ENCODE peak calls at places on chromosome 20, in eight cellular contexts. E, J, L, U, I, R, K and V are unnamed samples.

GRCh38 chr20:37870294-37870693 is 32.6 kb upstream of the VSTM2L start:
- DNase-seq in R (no peak), E (no peak), L (no peak), U (no peak), I (no peak), J (no peak), K (no peak), V (no peak)

GRCh38 chr20:46940616-46941015 is 46.0 kb downstream of the EYA2 start:
- DNase-seq in L (no peak), U (no peak), J (no peak), I (no peak), K (no peak), E (no peak), R (no peak), V (no peak)

GRCh38 chr20:25744261-25744660 is 47.6 kb upstream of the ZNF337 start:
- DNase-seq in L (no peak), E (no peak), I (no peak), R (no peak), K (no peak), U (no peak), J (no peak), V (no peak)

GRCh38 chr20:31485450-31486339 is 10.6 kb downstream of the REM1 start:
- DNase-seq in E (peak; percentile 94), K (peak; percentile 34), R (no peak), U (peak; percentile 76), I (peak; percentile 90), L (no peak), J (peak; percentile 60), V (peak; percentile 42)

GRCh38 chr20:64160536-64161495 is 3.4 kb upstream of the MYT1 start:
- DNase-seq in R (no peak), K (no peak), J (no peak), E (peak; percentile 23), U (no peak), I (no peak), L (no peak), V (no peak)

GRCh38 chr20:54382419-54382818 is 93.0 kb upstream of the DOK5 start:
- DNase-seq in R (no peak), U (no peak), E (no peak), I (no peak), J (no peak), K (no peak), L (no peak), V (no peak)

GRCh38 chr20:57445298-57445697 is 54.1 kb downstream of the RBM38 start:
- DNase-seq in E (peak; percentile 76), I (peak; percentile 96), J (peak; percentile 54), U (peak; percentile 51), K (no peak), L (no peak), R (no peak), V (no peak)

GRCh38 chr20:37990571-37991151 is 42.6 kb downstream of the TTI1 start:
- DNase-seq in U (peak; percentile 71), J (peak; percentile 23), L (peak; percentile 32), R (peak; percentile 52), I (no peak), E (peak; percentile 87), K (peak; percentile 54), V (peak; percentile 54)

GRCh38 chr20:22303523-22303922 is 280.8 kb downstream of the FOXA2 start:
- DNase-seq in K (no peak), U (no peak), L (no peak), R (peak; percentile 64), I (no peak), J (no peak), E (no peak), V (no peak)

GRCh38 chr20:40323411-40323810 is 365.6 kb downstream of the MAFB start:
- DNase-seq in K (no peak), U (no peak), I (no peak), J (no peak), R (no peak), E (peak; percentile 27), L (no peak), V (no peak)

GRCh38 chr20:48283470-48284110 is 498.3 kb upstream of the SULF2 start:
- DNase-seq in E (peak; percentile 69), R (peak; percentile 45), K (peak; percentile 62), L (no peak), U (peak; percentile 42), J (peak; percentile 46), I (no peak), V (peak; percentile 47)

GRCh38 chr20:9878096-9878495 is 39.2 kb upstream of the PAK5 start:
- DNase-seq in K (no peak), E (no peak), I (no peak), U (no peak), R (no peak), L (no peak), J (no peak), V (no peak)

GRCh38 chr20:21520702-21521595 is 7.1 kb upstream of the NKX2-2 start:
- DNase-seq in I (no peak), E (no peak), U (no peak), R (no peak), L (no peak), J (no peak), K (no peak), V (no peak)

GRCh38 chr20:63699466-63700198 is 3.2 kb downstream of the TNFRSF6B start:
- DNase-seq in R (no peak), K (peak; percentile 12), J (no peak), U (no peak), L (no peak), I (peak; percentile 64), E (peak; percentile 60), V (peak; percentile 59)

GRCh38 chr20:52783769-52784168 is 188.4 kb upstream of the TSHZ2 start:
- DNase-seq in K (no peak), U (no peak), L (no peak), I (no peak), J (no peak), E (no peak), R (peak; percentile 24), V (no peak)

GRCh38 chr20:53547664-53548239 is 45.9 kb downstream of the ZNF217 start:
- DNase-seq in E (no peak), U (no peak), I (peak; percentile 50), J (peak; percentile 26), L (no peak), K (peak; percentile 36), R (peak; percentile 69), V (peak; percentile 43)

GRCh38 chr20:15336011-15336410 is 998.6 kb upstream of the FLRT3 start:
- DNase-seq in U (no peak), I (no peak), K (no peak), E (no peak), J (no peak), L (no peak), R (no peak), V (no peak)

GRCh38 chr20:52497731-52498130 is 306.2 kb upstream of the ZFP64 start:
- DNase-seq in R (no peak), J (no peak), K (no peak), U (no peak), L (no peak), I (no peak), E (no peak), V (no peak)

GRCh38 chr20:16215056-16215455 is 358.2 kb downstream of the KIF16B start:
- DNase-seq in J (no peak), R (no peak), U (no peak), I (no peak), L (no peak), E (no peak), K (no peak), V (no peak)

GRCh38 chr20:15030826-15031225 is 693.4 kb upstream of the FLRT3 start:
- DNase-seq in E (no peak), K (no peak), L (no peak), U (no peak), R (no peak), I (no peak), J (no peak), V (no peak)

GRCh38 chr20:17856024-17856564 is 112.5 kb downstream of the SNX5 start:
- DNase-seq in U (no peak), K (no peak), I (no peak), R (no peak), J (peak; percentile 21), L (no peak), E (no peak), V (no peak)

GRCh38 chr20:58508762-58509395 is 6.3 kb downstream of the APCDD1L start:
- DNase-seq in U (no peak), J (no peak), R (no peak), L (no peak), I (no peak), K (no peak), E (no peak), V (no peak)

GRCh38 chr20:58500256-58500655 is 14.9 kb downstream of the APCDD1L start:
- DNase-seq in L (no peak), K (no peak), E (no peak), R (no peak), I (no peak), J (no peak), U (no peak), V (no peak)

GRCh38 chr20:58503668-58504067 is 11.5 kb downstream of the APCDD1L start:
- DNase-seq in U (no peak), E (no peak), L (no peak), J (no peak), K (no peak), R (no peak), I (no peak), V (no peak)

GRCh38 chr20:58504566-58504965 is 10.6 kb downstream of the APCDD1L start:
- DNase-seq in U (no peak), L (no peak), E (no peak), R (no peak), K (no peak), I (no peak), J (no peak), V (no peak)
- H3K9me3 ChIP-seq in U (peaks cover 57% of the 10 kb centered on the region), L (peaks cover 12% of the 10 kb centered on the region), E (peaks cover 13% of the 10 kb centered on the region), R (peaks cover 45% of the 10 kb centered on the region), K (no peaks in the 10 kb centered on the region), I (peaks cover 19% of the 10 kb centered on the region), J (no peaks in the 10 kb centered on the region), V (no peaks in the 10 kb centered on the region)

DNA sequence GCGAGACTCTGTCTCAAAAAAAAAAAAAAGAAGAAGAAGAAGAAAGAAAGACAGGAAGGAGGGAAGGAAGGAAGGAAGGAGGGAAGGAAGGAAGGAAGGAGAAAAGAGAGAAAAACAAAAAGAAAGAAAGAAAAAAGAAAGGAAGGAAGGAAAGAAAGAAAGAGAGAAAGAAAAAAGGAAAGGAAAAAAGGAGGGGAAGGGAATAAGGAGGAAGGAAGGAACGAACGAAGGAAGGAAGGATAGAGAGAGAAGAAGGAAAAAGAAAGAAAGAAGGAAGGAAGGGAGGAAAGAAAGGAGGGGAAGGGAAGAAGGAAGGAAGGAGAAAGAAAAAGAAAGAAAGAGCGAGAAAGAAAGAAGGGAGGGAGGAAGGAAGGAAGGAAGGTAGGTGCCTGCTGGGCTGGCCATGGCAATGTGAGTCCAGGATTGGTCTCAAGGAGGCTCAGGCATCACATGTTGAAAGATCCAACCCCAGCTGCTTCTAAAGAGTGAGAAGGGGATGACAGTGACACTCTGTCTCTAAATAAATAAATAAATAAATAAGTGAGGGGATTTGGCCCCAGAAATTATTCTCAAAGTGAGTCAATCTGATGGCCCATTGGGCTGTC is 24.3 kb upstream of the SRSF6 start:
- DNase-seq in E (no peak), U (no peak), J (no peak), R (no peak), I (no peak), L (no peak), K (no peak), V (no peak)
- H3K4me3 ChIP-seq in E (no peak overlapping the region), U (no peak overlapping the region), J (no peak overlapping the region), R (no peak overlapping the region), I (no peak overlapping the region), L (no peak overlapping the region), K (no peak overlapping the region), V (no peak overlapping the region)

GRCh38 chr20:60543598-60543997 is 585.4 kb downstream of the CDH26 start:
- DNase-seq in K (no peak), J (no peak), E (no peak), L (no peak), I (no peak), R (no peak), U (no peak), V (no peak)
- H3K9me3 ChIP-seq in K (no peaks in the 10 kb centered on the region), J (no peaks in the 10 kb centered on the region), E (no peaks in the 10 kb centered on the region), L (no peaks in the 10 kb centered on the region), I (no peaks in the 10 kb centered on the region), R (no peaks in the 10 kb centered on the region), U (peaks cover 24% of the 10 kb centered on the region), V (no peaks in the 10 kb centered on the region)

GRCh38 chr20:44649976-44650375 is 1.5 kb downstream of the ADA start:
- DNase-seq in I (no peak), J (no peak), E (no peak), U (no peak), K (no peak), L (no peak), R (no peak), V (no peak)
- H3K4me3 ChIP-seq in I (no peak overlapping the region), J (no peak overlapping the region), E (peak overlapping the region; percentile 3), U (peak overlapping the region; percentile 80), K (no peak overlapping the region), L (peak overlapping the region; percentile 17), R (no peak overlapping the region), V (no peak overlapping the region)